ENCODE peak calls at places on chromosomes 2 and 18, in eight cellular contexts. C is stimulated activated CD8-positive, alpha-beta memory T cell treated with anti-CD3 and anti-CD28 coated beads, Interleukin-4, amount 100 ng/mL, for 48 hours; I is activated T-cell treated with anti-CD3 and anti-CD28 coated beads for 1 hour; R is naive thymus-derived CD8-positive, alpha-beta T cell; P is SW 1271; G is non-pigmented ciliary epithelial cell; A is iPS DF 6.9; L is upper lobe of right lung. K is an unnamed sample.

GRCh38 chr2:36013064-36013463 is 342.5 kb upstream of the CRIM1 start:
- DNase-seq in C (no peak), I (no peak), R (no peak), P (no peak), G (no peak), A (no peak), L (no peak), K (no peak)

GRCh38 chr2:44358498-44358897 is 2.8 kb downstream of the PREPL start:
- DNase-seq in C (peak), I (peak), R (peak), P (no peak), G (peak), A (no peak), L (peak), K (no peak)

GRCh38 chr2:12787891-12788783 is 71.4 kb downstream of the TRIB2 start:
- DNase-seq in C (no peak), I (no peak), R (no peak), P (no peak), G (peak), A (no peak), L (no peak), K (no peak)

GRCh38 chr2:74316616-74317295 is 26.5 kb downstream of the SLC4A5 start:
- DNase-seq in C (no peak), I (no peak), R (no peak), P (no peak), G (no peak), A (peak), L (no peak), K (no peak)

GRCh38 chr2:180115675-180116074 is 108.6 kb upstream of the CWC22 start:
- DNase-seq in C (no peak), I (no peak), R (no peak), P (no peak), G (no peak), A (no peak), L (no peak), K (no peak)

GRCh38 chr18:49038423-49038822 is 87.7 kb upstream of the SMAD7 start:
- DNase-seq in C (no peak), I (no peak), R (no peak), P (no peak), G (no peak), A (no peak), L (no peak), K (no peak)

GRCh38 chr2:108616731-108617161 is 82.5 kb downstream of the LIMS1 start:
- DNase-seq in C (no peak), I (no peak), R (no peak), P (no peak), G (no peak), A (no peak), L (no peak), K (no peak)

GRCh38 chr18:57831597-57832377 is 28.7 kb upstream of the ATP8B1 start:
- DNase-seq in C (no peak), I (no peak), R (peak), P (no peak), G (no peak), A (no peak), L (no peak), K (no peak)

GRCh38 chr2:234290671-234291070 is 206.2 kb downstream of the ARL4C start:
- DNase-seq in C (peak), I (peak), R (peak), P (no peak), G (no peak), A (no peak), L (no peak), K (peak)

GRCh38 chr2:132701810-132702209 is 31.8 kb upstream of the LYPD1 start:
- DNase-seq in C (no peak), I (no peak), R (no peak), P (no peak), G (no peak), A (no peak), L (no peak), K (no peak)

GRCh38 chr2:174120346-174120745 is 128.0 kb downstream of the OLA1 start:
- DNase-seq in C (peak), I (no peak), R (no peak), P (no peak), G (no peak), A (no peak), L (no peak), K (no peak)

GRCh38 chr2:144405313-144405710 is 114.6 kb downstream of the ZEB2 start:
- DNase-seq in C (no peak), I (no peak), R (no peak), P (no peak), G (no peak), A (no peak), L (no peak), K (no peak)

GRCh38 chr2:229090231-229090630 is 180.9 kb downstream of the PID1 start:
- DNase-seq in C (no peak), I (no peak), R (no peak), P (no peak), G (no peak), A (no peak), L (no peak), K (no peak)

GRCh38 chr2:37560863-37561614 is 110.4 kb downstream of the CDC42EP3 start:
- DNase-seq in C (no peak), I (no peak), R (no peak), P (no peak), G (no peak), A (no peak), L (no peak), K (no peak)

GRCh38 chr18:55764382-55764781 is 176.4 kb upstream of the TCF4 start:
- DNase-seq in C (no peak), I (no peak), R (no peak), P (no peak), G (no peak), A (no peak), L (no peak), K (no peak)

GRCh38 chr2:61247204-61247812 is 85.3 kb downstream of the C2orf74 start:
- DNase-seq in C (no peak), I (no peak), R (no peak), P (no peak), G (no peak), A (no peak), L (no peak), K (no peak)

GRCh38 chr2:214203744-214204289 is 207.0 kb upstream of the VWC2L start:
- DNase-seq in C (no peak), I (no peak), R (no peak), P (no peak), G (no peak), A (no peak), L (no peak), K (no peak)

GRCh38 chr2:4140284-4140962 is 437.0 kb downstream of the DCDC2C start:
- DNase-seq in C (no peak), I (no peak), R (no peak), P (no peak), G (no peak), A (no peak), L (no peak), K (no peak)

GRCh38 chr2:240162032-240162431 is 21.6 kb upstream of the OTOS start:
- DNase-seq in C (no peak), I (no peak), R (no peak), P (no peak), G (no peak), A (no peak), L (peak), K (peak)

GRCh38 chr18:59041819-59042476 is 97.7 kb upstream of the SEC11C start:
- DNase-seq in C (no peak), I (no peak), R (no peak), P (no peak), G (no peak), A (no peak), L (no peak), K (no peak)

GRCh38 chr18:48132993-48133674 is 202.7 kb upstream of the SMAD2 start:
- DNase-seq in C (no peak), I (no peak), R (no peak), P (no peak), G (no peak), A (no peak), L (no peak), K (no peak)

GRCh38 chr2:151269798-151270568 is 8.3 kb upstream of the RBM43 start:
- DNase-seq in C (no peak), I (no peak), R (no peak), P (no peak), G (no peak), A (no peak), L (no peak), K (no peak)

GRCh38 chr18:34864836-34865497 is 154.9 kb downstream of the DTNA start:
- DNase-seq in C (no peak), I (no peak), R (no peak), P (no peak), G (no peak), A (no peak), L (no peak), K (no peak)

GRCh38 chr2:94759211-94759610 is 112.0 kb upstream of the TEKT4 start:
- DNase-seq in C (peak), I (no peak), R (no peak), P (no peak), G (no peak), A (no peak), L (no peak), K (no peak)

GRCh38 chr18:11237066-11237465 is 87.7 kb upstream of the PIEZO2 start:
- DNase-seq in C (no peak), I (no peak), R (no peak), P (no peak), G (no peak), A (no peak), L (no peak), K (no peak)

GRCh38 chr2:239548491-239548890 is 147.7 kb upstream of the HDAC4 start:
- DNase-seq in C (peak), I (peak), R (peak), P (no peak), G (no peak), A (no peak), L (peak), K (no peak)

GRCh38 chr2:225002039-225002655 is 40.1 kb downstream of the DOCK10 start:
- DNase-seq in C (peak), I (peak), R (peak), P (no peak), G (no peak), A (peak), L (no peak), K (peak)